ENCODE peak calls at places on chromosomes 13 and 19, in ten cellular contexts. M is naive thymus-derived CD4-positive, alpha-beta T cell; V is T-helper 2 cell; Y is NCI-H1092; I is activated CD4-positive, alpha-beta T cell treated with anti-CD3 and anti-CD28 coated beads, Interleukin-2, amount 50 U/mL, for 48 hours; L is activated naive CD4-positive, alpha-beta T cell treated with Interleukin-2 at 50 U/mL for 16 hours; G is LoVo; F is iris pigment epithelial cell; N is AG09319; W is stimulated activated CD4-positive, alpha-beta T cell treated with anti-CD3 and anti-CD28 coated beads, Interleukin-4, amount 100 ng/mL, for 48 hours. P is an unnamed sample.

GRCh38 chr19:39916236-39916635 is 18.2 kb downstream of the FCGBP start:
- DNase-seq in V (no peak), M (no peak), Y (no peak), F (no peak), G (no peak), W (no peak), I (no peak), L (no peak), N (no peak), P (no peak)

GRCh38 chr13:50078512-50079277 is 63.5 kb downstream of the KCNRG start:
- DNase-seq in M (no peak), F (no peak), Y (no peak), G (no peak), W (no peak), L (no peak), N (no peak), V (no peak), I (no peak), P (no peak)

GRCh38 chr19:426725-427445 is 17.9 kb upstream of the C2CD4C start:
- DNase-seq in N (no peak), L (no peak), M (no peak), I (no peak), Y (no peak), W (no peak), V (no peak), F (no peak), G (no peak), P (no peak)

GRCh38 chr13:38863536-38863935 is 127.1 kb downstream of the STOML3 start:
- DNase-seq in G (no peak), L (no peak), Y (no peak), M (no peak), I (no peak), W (no peak), N (no peak), V (no peak), F (no peak), P (no peak)

GRCh38 chr19:50416034-50416814 is 2.5 kb upstream of the SPIB start:
- DNase-seq in L (no peak), N (no peak), Y (no peak), M (no peak), W (no peak), F (no peak), G (no peak), I (no peak), V (no peak), P (no peak)

GRCh38 chr13:74134777-74135305 is 637 bp upstream of the KLF12 start:
- DNase-seq in V (peak; percentile 79), F (no peak), W (peak; percentile 64), N (no peak), Y (peak; percentile 78), M (peak; percentile 68), L (peak; percentile 75), G (peak; percentile 50), I (peak; percentile 81), P (peak; percentile 20)

GRCh38 chr13:52651880-52652169 is 811 bp upstream of the SUGT1 start:
- DNase-seq in I (no peak), N (no peak), G (no peak), Y (peak; percentile 65), M (no peak), V (no peak), W (no peak), F (no peak), L (no peak), P (no peak)

GRCh38 chr13:32988588-32989256 is 27.5 kb upstream of the KL start:
- DNase-seq in F (no peak), Y (no peak), W (no peak), V (no peak), N (no peak), M (no peak), G (no peak), I (no peak), L (no peak), P (no peak)

GRCh38 chr19:10007366-10007765 is 2.9 kb downstream of the COL5A3 start:
- DNase-seq in W (no peak), V (no peak), F (no peak), G (no peak), M (no peak), Y (no peak), I (no peak), N (no peak), L (no peak), P (no peak)

GRCh38 chr19:13160557-13160956 is 10.3 kb downstream of the IER2 start:
- DNase-seq in G (no peak), V (no peak), L (no peak), N (no peak), W (no peak), Y (no peak), M (no peak), I (no peak), F (peak; percentile 55), P (no peak)

GRCh38 chr19:28148554-28148953 is 1064.4 kb downstream of the UQCRFS1 start:
- DNase-seq in Y (no peak), W (no peak), V (no peak), F (no peak), M (no peak), L (no peak), G (no peak), N (no peak), I (no peak), P (no peak)